ENCODE peak calls at places on chromosomes 13 and 19, in five cellular contexts. One of them, this sample, is unnamed.

GRCh38 chr19:55646889-55647731 is 902 bp upstream of the CCDC106 start:
- DNase-seq in glutamatergic neuron: no peak
- DNase-seq in stimulated activated CD8-positive, alpha-beta memory T cell treated with anti-CD3 and anti-CD28 coated beads, Interleukin-7, amount 100 ng/mL, for 1 hour: no peak
- DNase-seq in ACHN: no peak
- DNase-seq in NCI-H774: no peak
- DNase-seq in this sample: no peak

GRCh38 chr13:33349314-33349995 is 63.9 kb upstream of the STARD13 start:
- DNase-seq in NCI-H774: no peak
- DNase-seq in glutamatergic neuron: peak; percentile 16
- DNase-seq in stimulated activated CD8-positive, alpha-beta memory T cell treated with anti-CD3 and anti-CD28 coated beads, Interleukin-7, amount 100 ng/mL, for 1 hour: no peak
- DNase-seq in ACHN: peak; percentile 27
- DNase-seq in this sample: no peak

GRCh38 chr13:39129253-39129652 is 91.0 kb downstream of the NHLRC3 start:
- DNase-seq in ACHN: no peak
- DNase-seq in glutamatergic neuron: no peak
- DNase-seq in stimulated activated CD8-positive, alpha-beta memory T cell treated with anti-CD3 and anti-CD28 coated beads, Interleukin-7, amount 100 ng/mL, for 1 hour: no peak
- DNase-seq in NCI-H774: no peak
- DNase-seq in this sample: peak; percentile 61

GRCh38 chr13:113090415-113090770 is 15.2 kb upstream of the F7 start:
- DNase-seq in glutamatergic neuron: peak; percentile 20
- DNase-seq in stimulated activated CD8-positive, alpha-beta memory T cell treated with anti-CD3 and anti-CD28 coated beads, Interleukin-7, amount 100 ng/mL, for 1 hour: no peak
- DNase-seq in NCI-H774: no peak
- DNase-seq in ACHN: no peak
- DNase-seq in this sample: no peak

GRCh38 chr19:38837656-38838121 is 6.1 kb upstream of the ECH1 start:
- DNase-seq in NCI-H774: peak; percentile 15
- DNase-seq in glutamatergic neuron: no peak
- DNase-seq in ACHN: no peak
- DNase-seq in stimulated activated CD8-positive, alpha-beta memory T cell treated with anti-CD3 and anti-CD28 coated beads, Interleukin-7, amount 100 ng/mL, for 1 hour: no peak
- DNase-seq in this sample: no peak

GRCh38 chr19:4794971-4795370 is 3.4 kb downstream of the FEM1A start:
- DNase-seq in ACHN: no peak
- DNase-seq in glutamatergic neuron: no peak
- DNase-seq in stimulated activated CD8-positive, alpha-beta memory T cell treated with anti-CD3 and anti-CD28 coated beads, Interleukin-7, amount 100 ng/mL, for 1 hour: no peak
- DNase-seq in NCI-H774: no peak
- DNase-seq in this sample: no peak

GRCh38 chr19:39190768-39191167 is 6.0 kb upstream of the NCCRP1 start:
- DNase-seq in ACHN: no peak
- DNase-seq in glutamatergic neuron: no peak
- DNase-seq in NCI-H774: no peak
- DNase-seq in stimulated activated CD8-positive, alpha-beta memory T cell treated with anti-CD3 and anti-CD28 coated beads, Interleukin-7, amount 100 ng/mL, for 1 hour: no peak
- DNase-seq in this sample: no peak

GRCh38 chr13:113917523-113918371 is 53.9 kb upstream of the GAS6 start:
- DNase-seq in NCI-H774: no peak
- DNase-seq in glutamatergic neuron: no peak
- DNase-seq in stimulated activated CD8-positive, alpha-beta memory T cell treated with anti-CD3 and anti-CD28 coated beads, Interleukin-7, amount 100 ng/mL, for 1 hour: no peak
- DNase-seq in ACHN: no peak
- DNase-seq in this sample: no peak

GRCh38 chr13:110125157-110125556 is 181.8 kb downstream of the COL4A1 start:
- DNase-seq in stimulated activated CD8-positive, alpha-beta memory T cell treated with anti-CD3 and anti-CD28 coated beads, Interleukin-7, amount 100 ng/mL, for 1 hour: no peak
- DNase-seq in glutamatergic neuron: no peak
- DNase-seq in ACHN: no peak
- DNase-seq in NCI-H774: no peak
- DNase-seq in this sample: peak; percentile 86

GRCh38 chr19:23932878-23933277 is 18.2 kb downstream of the ZNF726 start:
- DNase-seq in ACHN: no peak
- DNase-seq in stimulated activated CD8-positive, alpha-beta memory T cell treated with anti-CD3 and anti-CD28 coated beads, Interleukin-7, amount 100 ng/mL, for 1 hour: no peak
- DNase-seq in NCI-H774: no peak
- DNase-seq in glutamatergic neuron: no peak
- DNase-seq in this sample: no peak

GRCh38 chr13:33379597-33379996 is 94.0 kb upstream of the STARD13 start:
- DNase-seq in ACHN: no peak
- DNase-seq in NCI-H774: no peak
- DNase-seq in glutamatergic neuron: no peak
- DNase-seq in stimulated activated CD8-positive, alpha-beta memory T cell treated with anti-CD3 and anti-CD28 coated beads, Interleukin-7, amount 100 ng/mL, for 1 hour: no peak
- DNase-seq in this sample: peak; percentile 24

GRCh38 chr19:53172892-53173291 is 14.0 kb upstream of the ZNF347 start:
- DNase-seq in stimulated activated CD8-positive, alpha-beta memory T cell treated with anti-CD3 and anti-CD28 coated beads, Interleukin-7, amount 100 ng/mL, for 1 hour: no peak
- DNase-seq in NCI-H774: no peak
- DNase-seq in glutamatergic neuron: no peak
- DNase-seq in ACHN: no peak
- DNase-seq in this sample: no peak

GRCh38 chr19:48636859-48637448 is at the start of gene DBP:
- DNase-seq in stimulated activated CD8-positive, alpha-beta memory T cell treated with anti-CD3 and anti-CD28 coated beads, Interleukin-7, amount 100 ng/mL, for 1 hour: no peak
- DNase-seq in ACHN: no peak
- DNase-seq in NCI-H774: no peak
- DNase-seq in glutamatergic neuron: peak; percentile 55
- DNase-seq in this sample: no peak

GRCh38 chr19:42544146-42544545 is 15.9 kb upstream of the CEACAM1 start:
- DNase-seq in NCI-H774: no peak
- DNase-seq in glutamatergic neuron: no peak
- DNase-seq in stimulated activated CD8-positive, alpha-beta memory T cell treated with anti-CD3 and anti-CD28 coated beads, Interleukin-7, amount 100 ng/mL, for 1 hour: no peak
- DNase-seq in ACHN: no peak
- DNase-seq in this sample: no peak

GRCh38 chr13:37443538-37443937 is 155.0 kb downstream of the POSTN start:
- DNase-seq in stimulated activated CD8-positive, alpha-beta memory T cell treated with anti-CD3 and anti-CD28 coated beads, Interleukin-7, amount 100 ng/mL, for 1 hour: no peak
- DNase-seq in ACHN: no peak
- DNase-seq in NCI-H774: no peak
- DNase-seq in glutamatergic neuron: no peak
- DNase-seq in this sample: no peak

GRCh38 chr19:10074153-10074552 is 12.0 kb upstream of the SHFL start:
- DNase-seq in glutamatergic neuron: no peak
- DNase-seq in stimulated activated CD8-positive, alpha-beta memory T cell treated with anti-CD3 and anti-CD28 coated beads, Interleukin-7, amount 100 ng/mL, for 1 hour: no peak
- DNase-seq in ACHN: peak; percentile 25
- DNase-seq in NCI-H774: no peak
- DNase-seq in this sample: no peak

GRCh38 chr19:19642506-19643157 is 825 bp downstream of the GMIP start:
- DNase-seq in ACHN: no peak
- DNase-seq in stimulated activated CD8-positive, alpha-beta memory T cell treated with anti-CD3 and anti-CD28 coated beads, Interleukin-7, amount 100 ng/mL, for 1 hour: no peak
- DNase-seq in glutamatergic neuron: peak; percentile 82
- DNase-seq in NCI-H774: no peak
- DNase-seq in this sample: no peak

GRCh38 chr19:39679056-39679790 is 23.5 kb downstream of the LGALS16 start:
- DNase-seq in stimulated activated CD8-positive, alpha-beta memory T cell treated with anti-CD3 and anti-CD28 coated beads, Interleukin-7, amount 100 ng/mL, for 1 hour: no peak
- DNase-seq in NCI-H774: no peak
- DNase-seq in glutamatergic neuron: no peak
- DNase-seq in ACHN: no peak
- DNase-seq in this sample: no peak

GRCh38 chr13:107585466-107585865 is 629.9 kb downstream of the LIG4 start:
- DNase-seq in glutamatergic neuron: no peak
- DNase-seq in NCI-H774: peak; percentile 76
- DNase-seq in ACHN: no peak
- DNase-seq in stimulated activated CD8-positive, alpha-beta memory T cell treated with anti-CD3 and anti-CD28 coated beads, Interleukin-7, amount 100 ng/mL, for 1 hour: no peak
- DNase-seq in this sample: peak; percentile 83

GRCh38 chr19:45152504-45153338 is 8.1 kb downstream of the NKPD1 start:
- DNase-seq in NCI-H774: no peak
- DNase-seq in stimulated activated CD8-positive, alpha-beta memory T cell treated with anti-CD3 and anti-CD28 coated beads, Interleukin-7, amount 100 ng/mL, for 1 hour: no peak
- DNase-seq in glutamatergic neuron: peak; percentile 69
- DNase-seq in ACHN: no peak
- DNase-seq in this sample: peak; percentile 23

This sample was measured in DMS153.